ENCODE peak calls at places on chromosomes 3 and 15, in eight cellular contexts. C, F, U, M, R, Q, Z and K are unnamed samples.
A peak's percentile ranks its signal among the peaks of the same experiment; 100 is the strongest.

GRCh38 chr3:7682822-7683229 is 818.8 kb upstream of the LMCD1 start:
- DNase-seq in R (peak; percentile 65), U (no peak), M (peak; percentile 61), Z (no peak), Q (peak; percentile 10), F (no peak), C (no peak), K (no peak)

GRCh38 chr3:13515786-13516783 is 32.8 kb upstream of the FBLN2 start:
- DNase-seq in M (peak; percentile 51), Z (no peak), Q (no peak), C (no peak), U (no peak), F (no peak), R (no peak), K (no peak)

GRCh38 chr3:49428697-49429100 is 425 bp downstream of the NICN1 start:
- DNase-seq in U (no peak), C (no peak), Z (no peak), F (no peak), M (no peak), R (no peak), Q (no peak), K (no peak)

GRCh38 chr3:197171481-197172067 is 126.8 kb downstream of the DLG1 start:
- DNase-seq in Z (no peak), Q (peak; percentile 47), C (no peak), F (no peak), M (no peak), R (no peak), U (no peak), K (no peak)

GRCh38 chr3:6147883-6148282 is 713.0 kb upstream of the GRM7 start:
- DNase-seq in F (no peak), Z (no peak), U (no peak), C (no peak), R (no peak), Q (no peak), M (no peak), K (no peak)

GRCh38 chr15:40246496-40247275 is 7.8 kb downstream of the PAK6 start:
- DNase-seq in Z (no peak), Q (no peak), F (no peak), C (no peak), M (no peak), R (no peak), U (no peak), K (no peak)

GRCh38 chr3:50325497-50326181 is 2.4 kb downstream of the TUSC2 start:
- DNase-seq in C (no peak), M (no peak), F (no peak), U (no peak), Z (no peak), R (no peak), Q (no peak), K (no peak)

GRCh38 chr3:32177702-32178198 is 60.7 kb upstream of the CMTM8 start:
- DNase-seq in U (peak; percentile 88), Q (peak; percentile 47), C (no peak), Z (peak; percentile 41), F (peak; percentile 88), M (peak; percentile 70), R (peak; percentile 93), K (no peak)

GRCh38 chr15:65146438-65146837 is 12.8 kb upstream of the PDCD7 start:
- DNase-seq in U (no peak), Q (no peak), M (no peak), F (no peak), R (no peak), C (no peak), Z (no peak), K (no peak)

GRCh38 chr3:128723477-128723876 is 2.5 kb upstream of the RAB7A start:
- DNase-seq in U (no peak), C (no peak), Z (no peak), M (no peak), Q (no peak), R (no peak), F (no peak), K (no peak)

GRCh38 chr3:194404365-194405140 is 5.5 kb upstream of the GP5 start:
- DNase-seq in Q (peak; percentile 58), C (no peak), Z (peak; percentile 63), M (peak; percentile 73), R (peak; percentile 56), F (peak; percentile 63), U (peak; percentile 52), K (peak; percentile 22)

GRCh38 chr3:59432676-59433075 is 382.9 kb upstream of the CFAP20DC start:
- DNase-seq in Q (peak; percentile 24), F (no peak), C (no peak), R (no peak), M (no peak), U (no peak), Z (no peak), K (no peak)

GRCh38 chr3:23496165-23496564 is 293.0 kb downstream of the UBE2E2 start:
- DNase-seq in Z (no peak), F (no peak), U (no peak), R (no peak), M (no peak), C (no peak), Q (no peak), K (no peak)

GRCh38 chr3:186315581-186316354 is 46.3 kb downstream of the DGKG start:
- DNase-seq in Z (no peak), U (no peak), M (no peak), F (no peak), Q (peak; percentile 39), R (no peak), C (no peak), K (no peak)

GRCh38 chr3:119257654-119258410 is 17.2 kb upstream of the B4GALT4 start:
- DNase-seq in R (no peak), M (no peak), F (no peak), U (no peak), Z (no peak), C (no peak), Q (peak; percentile 41), K (no peak)

GRCh38 chr15:62035256-62035908 is 24.9 kb downstream of the VPS13C start:
- DNase-seq in Z (no peak), R (no peak), M (no peak), F (no peak), U (no peak), Q (peak; percentile 75), C (no peak), K (no peak)

GRCh38 chr15:62059108-62059817 is 984 bp downstream of the VPS13C start:
- DNase-seq in R (no peak), M (no peak), F (no peak), Z (no peak), U (no peak), C (no peak), Q (no peak), K (no peak)

GRCh38 chr15:24746094-24746493 is 70.5 kb downstream of the NPAP1 start:
- DNase-seq in F (no peak), M (no peak), Z (no peak), Q (no peak), U (no peak), R (no peak), C (no peak), K (no peak)

GRCh38 chr3:178001670-178002101 is 534.5 kb upstream of the KCNMB2 start:
- DNase-seq in Z (no peak), F (no peak), M (no peak), C (no peak), R (no peak), U (no peak), Q (no peak), K (no peak)

GRCh38 chr3:178003756-178004155 is 532.5 kb upstream of the KCNMB2 start:
- DNase-seq in C (no peak), U (no peak), F (no peak), Q (peak; percentile 49), Z (no peak), M (no peak), R (no peak), K (no peak)

GRCh38 chr3:178005961-178006360 is 530.3 kb upstream of the KCNMB2 start:
- DNase-seq in U (no peak), M (no peak), R (no peak), Q (no peak), C (no peak), F (no peak), Z (no peak), K (no peak)

DNA sequence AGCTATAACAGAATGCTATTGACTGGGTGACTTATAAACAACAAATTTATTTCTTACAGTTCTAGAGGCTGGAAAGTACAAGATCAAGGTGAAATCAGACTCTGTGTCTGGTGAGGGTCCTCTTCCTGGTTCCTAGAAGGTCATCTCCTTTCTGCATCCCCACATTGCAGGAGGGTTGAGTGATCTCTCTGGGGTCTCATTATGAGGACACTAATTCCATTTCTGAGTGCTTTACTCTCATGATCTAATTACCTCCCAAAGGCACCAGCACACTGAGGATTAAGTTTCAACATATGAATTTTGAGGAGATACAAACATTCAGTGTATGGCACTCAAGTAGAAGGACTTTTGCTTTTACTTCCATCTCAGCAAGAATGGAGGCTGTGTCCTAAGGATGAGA is 534.1 kb upstream of the KCNMB2 start:
- DNase-seq in Q (no peak), Z (no peak), M (no peak), F (no peak), C (no peak), R (no peak), U (no peak), K (no peak)
- H3K27ac ChIP-seq in Q (no peak overlapping the region), Z (peak overlapping the region; percentile 55), M (no peak overlapping the region), F (no peak overlapping the region), C (no peak overlapping the region), R (no peak overlapping the region), U (no peak overlapping the region), K (no peak overlapping the region)

GRCh38 chr15:66706840-66707239 is 4.8 kb downstream of the SMAD6 start:
- DNase-seq in C (no peak), F (no peak), U (no peak), R (no peak), Q (no peak), Z (no peak), M (no peak), K (no peak)
- H3K27ac ChIP-seq in C (peak overlapping the region; percentile 38), F (peak overlapping the region; percentile 97), U (no peak overlapping the region), R (no peak overlapping the region), Q (peak overlapping the region; percentile 57), Z (no peak overlapping the region), M (peak overlapping the region; percentile 69), K (no peak overlapping the region)

GRCh38 chr3:138009476-138010272 is at the start of gene CLDN18:
- DNase-seq in F (no peak), C (no peak), U (no peak), M (no peak), Q (no peak), R (no peak), Z (no peak), K (no peak)
- H3K27ac ChIP-seq in F (peak within 1 kb of the TSS; percentile 82), C (no peak within 1 kb of the TSS), U (no peak within 1 kb of the TSS), M (no peak within 1 kb of the TSS), Q (no peak within 1 kb of the TSS), R (no peak within 1 kb of the TSS), Z (no peak within 1 kb of the TSS), K (no peak within 1 kb of the TSS)

GRCh38 chr3:100062665-100063064 is 51.6 kb downstream of the FILIP1L start:
- DNase-seq in C (no peak), R (no peak), U (no peak), M (no peak), F (no peak), Z (no peak), Q (no peak), K (no peak)

GRCh38 chr3:100057716-100058575 is 56.4 kb downstream of the FILIP1L start:
- DNase-seq in Q (no peak), Z (no peak), C (no peak), U (peak; percentile 11), M (no peak), F (no peak), R (no peak), K (no peak)

GRCh38 chr3:100060685-100061484 is 53.4 kb downstream of the FILIP1L start:
- DNase-seq in C (no peak), M (no peak), U (no peak), Z (no peak), F (no peak), R (no peak), Q (no peak), K (no peak)

GRCh38 chr3:100063929-100064461 is 50.3 kb downstream of the FILIP1L start:
- DNase-seq in Z (no peak), Q (peak; percentile 90), C (no peak), U (peak; percentile 89), F (no peak), R (no peak), M (no peak), K (no peak)

GRCh38 chr3:100059472-100059871 is 54.8 kb downstream of the FILIP1L start:
- DNase-seq in Z (no peak), U (no peak), C (no peak), F (no peak), R (no peak), M (no peak), Q (no peak), K (no peak)
- H3K27ac ChIP-seq in Z (no peak overlapping the region), U (no peak overlapping the region), C (no peak overlapping the region), F (no peak overlapping the region), R (no peak overlapping the region), M (no peak overlapping the region), Q (no peak overlapping the region), K (no peak overlapping the region)